ENCODE peak calls at places on chromosomes 2 and 18, in six cellular contexts. T, M, Z, G, E and K are unnamed samples. For H3K4me1, the result is how much of the 10 kb centered on the place peaks cover.

GRCh38 chr2:203636896-203637818 is 69.3 kb upstream of the CD28 start:
- DNase-seq in T (no peak), M (no peak), Z (no peak), G (no peak), E (no peak), K (no peak)

GRCh38 chr2:78431241-78431640 is 594.3 kb upstream of the REG3G start:
- DNase-seq in T (no peak), M (no peak), Z (no peak), G (no peak), E (no peak), K (no peak)

GRCh38 chr2:86704482-86704971 is 15.6 kb upstream of the RMND5A start:
- DNase-seq in T (no peak), M (peak), Z (peak), G (no peak), E (peak), K (no peak)

GRCh38 chr2:15803186-15803986 is 137.0 kb upstream of the MYCN start:
- DNase-seq in T (no peak), M (no peak), Z (no peak), G (no peak), E (no peak), K (no peak)

GRCh38 chr2:155099784-155100183 is 401.3 kb downstream of the KCNJ3 start:
- DNase-seq in T (no peak), M (no peak), Z (no peak), G (no peak), E (no peak), K (no peak)

GRCh38 chr2:127560201-127560928 is 24.9 kb downstream of the MYO7B start:
- DNase-seq in T (no peak), M (no peak), Z (no peak), G (no peak), E (no peak), K (no peak)

GRCh38 chr2:189685540-189686229 is 11.2 kb downstream of the ANKAR start:
- DNase-seq in T (no peak), M (no peak), Z (peak), G (no peak), E (no peak), K (no peak)

GRCh38 chr18:58148954-58149471 is 105.0 kb downstream of the NEDD4L start:
- DNase-seq in T (no peak), M (no peak), Z (no peak), G (no peak), E (no peak), K (no peak)

GRCh38 chr2:186690796-186691195 is 3.1 kb upstream of the FAM171B start:
- DNase-seq in T (no peak), M (no peak), Z (no peak), G (no peak), E (no peak), K (no peak)

GRCh38 chr2:201654611-201655384 is 11.5 kb upstream of the TMEM237 start:
- DNase-seq in T (no peak), M (no peak), Z (no peak), G (no peak), E (no peak), K (no peak)

GRCh38 chr2:233210843-233211600 is 40.5 kb upstream of the ATG16L1 start:
- DNase-seq in T (no peak), M (no peak), Z (peak), G (peak), E (peak), K (no peak)

GRCh38 chr18:49174478-49174877 is 223.7 kb upstream of the SMAD7 start:
- DNase-seq in T (no peak), M (no peak), Z (no peak), G (no peak), E (no peak), K (no peak)

GRCh38 chr2:71689393-71689792 is 236.0 kb downstream of the DYSF start:
- DNase-seq in T (no peak), M (no peak), Z (no peak), G (peak), E (no peak), K (no peak)

GRCh38 chr2:23901966-23902942 is 24.7 kb downstream of the ATAD2B start:
- DNase-seq in T (no peak), M (no peak), Z (no peak), G (no peak), E (no peak), K (no peak)

GRCh38 chr2:71784734-71785549 is 331.6 kb downstream of the DYSF start:
- DNase-seq in T (no peak), M (peak), Z (peak), G (no peak), E (peak), K (no peak)

GRCh38 chr2:219565130-219566080 is 5.9 kb downstream of the OBSL1 start:
- DNase-seq in T (no peak), M (no peak), Z (no peak), G (peak), E (no peak), K (no peak)

DNA sequence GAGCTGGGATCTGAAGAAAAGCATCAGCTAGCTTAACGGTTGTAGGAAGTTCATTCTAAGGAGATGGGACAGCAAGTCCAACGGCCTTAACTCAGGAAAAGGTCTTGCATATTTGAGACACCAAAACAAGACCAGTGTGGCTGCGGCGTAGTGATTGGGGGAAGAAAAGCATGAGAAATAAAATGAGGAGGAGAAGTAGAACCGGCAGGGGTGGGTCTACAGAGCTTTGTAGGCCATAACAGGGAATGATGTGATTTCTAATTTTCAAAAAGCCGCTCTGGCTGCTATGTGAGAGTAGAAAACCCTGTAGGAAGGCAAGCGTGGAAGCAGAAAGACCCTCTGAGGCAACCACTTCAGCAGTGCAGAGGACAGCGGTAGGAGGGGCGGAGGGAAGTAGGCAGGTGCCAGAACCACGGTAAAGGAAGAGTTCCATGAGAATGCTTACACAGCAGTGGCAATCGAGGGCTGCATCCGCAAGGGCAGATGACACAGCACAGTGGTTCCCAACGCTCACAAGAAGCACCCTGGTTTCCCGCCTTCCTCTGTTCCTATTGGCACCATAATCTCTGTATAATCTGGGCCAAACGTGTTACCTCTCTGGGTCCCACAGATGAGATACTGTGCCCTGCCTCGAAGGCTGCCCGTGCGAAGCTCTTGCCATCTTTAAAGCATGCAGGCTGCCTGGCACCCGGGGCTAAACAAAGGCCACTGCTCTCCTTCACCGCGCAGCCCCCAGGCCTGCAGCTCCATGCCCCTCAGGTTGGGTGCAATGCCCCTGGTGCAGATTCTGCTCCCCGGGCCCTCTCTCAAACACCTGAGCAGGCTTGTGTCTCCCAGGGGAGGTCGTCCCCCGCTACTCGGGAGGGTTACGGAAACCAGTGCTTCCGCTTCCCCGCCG is 791 bp downstream of the ANKRD39 start:
- DNase-seq in T (no peak), M (no peak), Z (no peak), G (no peak), E (no peak), K (no peak)
- H3K4me1 ChIP-seq in T (under half), M (under half), Z (under half), G (under half), E (under half), K (under half)

GRCh38 chr2:65064728-65065552 is 8.7 kb downstream of the CEP68 start:
- DNase-seq in T (peak), M (peak), Z (peak), G (peak), E (peak), K (no peak)
- H3K4me1 ChIP-seq in T (half or more), M (under half), Z (under half), G (half or more), E (half or more), K (under half)

GRCh38 chr18:59861963-59862819 is 37.6 kb upstream of the PMAIP1 start:
- DNase-seq in T (no peak), M (no peak), Z (no peak), G (no peak), E (no peak), K (no peak)

GRCh38 chr18:59866551-59866950 is 33.2 kb upstream of the PMAIP1 start:
- DNase-seq in T (no peak), M (no peak), Z (no peak), G (no peak), E (no peak), K (no peak)

GRCh38 chr18:59865241-59865986 is 34.4 kb upstream of the PMAIP1 start:
- DNase-seq in T (no peak), M (no peak), Z (no peak), G (no peak), E (no peak), K (no peak)

GRCh38 chr18:59867337-59868104 is 32.3 kb upstream of the PMAIP1 start:
- DNase-seq in T (no peak), M (no peak), Z (no peak), G (no peak), E (no peak), K (no peak)

DNA sequence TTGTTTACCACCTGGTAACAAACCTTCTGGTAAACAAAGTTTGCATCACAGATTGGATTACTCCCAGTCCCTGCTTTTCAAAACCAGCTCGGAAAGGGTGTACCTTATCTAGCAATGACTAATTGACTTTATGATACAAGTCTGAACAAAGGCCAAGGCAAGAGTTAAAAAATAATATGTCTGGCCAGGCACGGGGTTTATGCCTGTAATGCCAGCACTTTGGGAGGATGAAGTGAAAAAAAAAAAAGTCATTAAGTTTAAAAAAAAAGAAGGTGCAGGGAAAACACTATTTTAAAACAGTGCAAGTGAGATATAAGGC is 35.4 kb upstream of the PMAIP1 start:
- DNase-seq in T (no peak), M (no peak), Z (no peak), G (no peak), E (no peak), K (no peak)
- H3K4me1 ChIP-seq in T (under half), M (under half), Z (under half), G (under half), E (under half), K (under half)

GRCh38 chr2:74500578-74500946 is 1.2 kb upstream of the LBX2 start:
- DNase-seq in T (no peak), M (no peak), Z (no peak), G (no peak), E (no peak), K (no peak)

GRCh38 chr2:74498500-74499268 is 719 bp downstream of the LBX2 start:
- DNase-seq in T (no peak), M (no peak), Z (no peak), G (no peak), E (no peak), K (no peak)

GRCh38 chr2:74499269-74499939 is at the start of gene LBX2:
- DNase-seq in T (no peak), M (no peak), Z (no peak), G (no peak), E (no peak), K (no peak)

GRCh38 chr2:74501335-74502071 is 2.1 kb upstream of the LBX2 start:
- DNase-seq in T (no peak), M (no peak), Z (no peak), G (no peak), E (no peak), K (no peak)

DNA sequence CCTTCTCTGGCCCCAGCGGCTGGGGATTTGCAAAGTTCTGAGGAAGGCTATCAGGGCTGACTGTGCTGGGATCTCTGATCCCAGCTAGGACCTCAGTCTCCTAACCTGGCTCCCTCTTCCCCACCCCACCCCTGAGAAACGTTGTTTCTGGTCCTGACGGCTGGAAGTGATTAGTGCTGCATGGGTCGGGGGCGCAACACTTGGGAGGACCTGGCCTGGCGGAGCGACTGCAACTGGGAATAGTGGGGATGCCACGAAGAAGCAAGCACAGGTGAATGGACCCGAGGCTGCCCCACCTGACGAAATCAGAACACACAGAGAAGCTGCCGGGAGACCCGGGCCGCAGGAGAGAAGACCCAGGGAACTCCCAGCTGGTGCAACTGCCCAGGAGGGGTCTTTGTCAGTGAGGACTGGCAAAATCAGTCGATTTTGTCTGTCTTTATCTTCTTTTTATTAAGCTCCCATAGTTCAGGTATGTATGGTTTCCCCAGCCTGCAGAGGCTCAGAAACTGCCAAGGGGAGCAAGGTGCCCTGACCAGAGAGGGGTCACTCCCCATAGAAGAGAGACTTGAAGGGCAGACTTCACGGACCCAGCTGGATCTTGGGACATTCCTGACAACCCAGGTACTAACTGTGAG is 656 bp upstream of the LBX2 start:
- DNase-seq in T (no peak), M (no peak), Z (no peak), G (no peak), E (no peak), K (no peak)
- H3K4me1 ChIP-seq in T (under half), M (under half), Z (under half), G (under half), E (under half), K (under half)